ENCODE peak calls at places on chromosomes 5 and 9, in ten cellular contexts. One of them, this sample, is unnamed.

GRCh38 chr9:107929439-107929838 is 439.9 kb upstream of the KLF4 start:
- DNase-seq in T-helper 2 cell: no peak
- DNase-seq in GM03348: no peak
- DNase-seq in HTR-8/SVneo: no peak
- DNase-seq in Daoy: no peak
- DNase-seq in CD8-positive, alpha-beta memory T cell: no peak
- DNase-seq in GM13976: no peak
- DNase-seq in SJSA1: no peak
- DNase-seq in amygdala: no peak
- DNase-seq in activated effector memory CD4-positive, alpha-beta T cell treated with Interleukin-2 at 50 U/mL for 16 hours: no peak
- DNase-seq in this sample: peak

GRCh38 chr5:154849791-154850201 is 607 bp downstream of the FAXDC2 start:
- DNase-seq in GM13976: no peak
- DNase-seq in SJSA1: no peak
- DNase-seq in T-helper 2 cell: no peak
- DNase-seq in activated effector memory CD4-positive, alpha-beta T cell treated with Interleukin-2 at 50 U/mL for 16 hours: no peak
- DNase-seq in CD8-positive, alpha-beta memory T cell: no peak
- DNase-seq in amygdala: no peak
- DNase-seq in HTR-8/SVneo: no peak
- DNase-seq in Daoy: no peak
- DNase-seq in GM03348: peak
- DNase-seq in this sample: peak

GRCh38 chr5:34970552-34970951 is 41.2 kb downstream of the DNAJC21 start:
- DNase-seq in GM13976: no peak
- DNase-seq in Daoy: no peak
- DNase-seq in amygdala: no peak
- DNase-seq in activated effector memory CD4-positive, alpha-beta T cell treated with Interleukin-2 at 50 U/mL for 16 hours: no peak
- DNase-seq in SJSA1: no peak
- DNase-seq in HTR-8/SVneo: no peak
- DNase-seq in T-helper 2 cell: no peak
- DNase-seq in GM03348: no peak
- DNase-seq in CD8-positive, alpha-beta memory T cell: no peak
- DNase-seq in this sample: no peak

GRCh38 chr5:74281191-74281590 is 359.3 kb downstream of the ENC1 start:
- DNase-seq in SJSA1: no peak
- DNase-seq in Daoy: peak
- DNase-seq in GM03348: no peak
- DNase-seq in CD8-positive, alpha-beta memory T cell: no peak
- DNase-seq in amygdala: no peak
- DNase-seq in activated effector memory CD4-positive, alpha-beta T cell treated with Interleukin-2 at 50 U/mL for 16 hours: no peak
- DNase-seq in T-helper 2 cell: no peak
- DNase-seq in HTR-8/SVneo: no peak
- DNase-seq in GM13976: no peak
- DNase-seq in this sample: no peak

GRCh38 chr5:178490935-178491632 is 99.1 kb downstream of the COL23A1 start:
- DNase-seq in activated effector memory CD4-positive, alpha-beta T cell treated with Interleukin-2 at 50 U/mL for 16 hours: no peak
- DNase-seq in amygdala: no peak
- DNase-seq in HTR-8/SVneo: no peak
- DNase-seq in T-helper 2 cell: no peak
- DNase-seq in GM03348: no peak
- DNase-seq in CD8-positive, alpha-beta memory T cell: no peak
- DNase-seq in GM13976: no peak
- DNase-seq in Daoy: no peak
- DNase-seq in SJSA1: no peak
- DNase-seq in this sample: no peak

GRCh38 chr5:18329346-18329745 is 695.1 kb downstream of the TAF11L14 start:
- DNase-seq in T-helper 2 cell: no peak
- DNase-seq in GM13976: no peak
- DNase-seq in HTR-8/SVneo: no peak
- DNase-seq in SJSA1: no peak
- DNase-seq in GM03348: no peak
- DNase-seq in activated effector memory CD4-positive, alpha-beta T cell treated with Interleukin-2 at 50 U/mL for 16 hours: no peak
- DNase-seq in CD8-positive, alpha-beta memory T cell: no peak
- DNase-seq in Daoy: no peak
- DNase-seq in amygdala: no peak
- DNase-seq in this sample: peak

GRCh38 chr9:91837982-91838731 is 111.9 kb downstream of the ROR2 start:
- DNase-seq in activated effector memory CD4-positive, alpha-beta T cell treated with Interleukin-2 at 50 U/mL for 16 hours: no peak
- DNase-seq in HTR-8/SVneo: peak
- DNase-seq in CD8-positive, alpha-beta memory T cell: no peak
- DNase-seq in amygdala: no peak
- DNase-seq in GM03348: peak
- DNase-seq in SJSA1: no peak
- DNase-seq in GM13976: no peak
- DNase-seq in Daoy: peak
- DNase-seq in T-helper 2 cell: no peak
- DNase-seq in this sample: no peak

GRCh38 chr9:109588415-109588814 is 90.3 kb upstream of the PTPN3 start:
- DNase-seq in amygdala: no peak
- DNase-seq in CD8-positive, alpha-beta memory T cell: no peak
- DNase-seq in SJSA1: no peak
- DNase-seq in T-helper 2 cell: no peak
- DNase-seq in activated effector memory CD4-positive, alpha-beta T cell treated with Interleukin-2 at 50 U/mL for 16 hours: no peak
- DNase-seq in GM13976: no peak
- DNase-seq in GM03348: no peak
- DNase-seq in Daoy: no peak
- DNase-seq in HTR-8/SVneo: no peak
- DNase-seq in this sample: no peak

GRCh38 chr5:148416921-148417320 is 33.2 kb downstream of the FBXO38 start:
- DNase-seq in activated effector memory CD4-positive, alpha-beta T cell treated with Interleukin-2 at 50 U/mL for 16 hours: no peak
- DNase-seq in Daoy: peak
- DNase-seq in GM13976: no peak
- DNase-seq in SJSA1: peak
- DNase-seq in amygdala: no peak
- DNase-seq in CD8-positive, alpha-beta memory T cell: no peak
- DNase-seq in T-helper 2 cell: no peak
- DNase-seq in HTR-8/SVneo: no peak
- DNase-seq in GM03348: peak
- DNase-seq in this sample: peak

GRCh38 chr9:104339692-104340091 is 164.4 kb upstream of the OR13F1 start:
- DNase-seq in Daoy: peak
- DNase-seq in amygdala: no peak
- DNase-seq in HTR-8/SVneo: no peak
- DNase-seq in GM03348: no peak
- DNase-seq in activated effector memory CD4-positive, alpha-beta T cell treated with Interleukin-2 at 50 U/mL for 16 hours: no peak
- DNase-seq in SJSA1: no peak
- DNase-seq in T-helper 2 cell: no peak
- DNase-seq in GM13976: no peak
- DNase-seq in CD8-positive, alpha-beta memory T cell: no peak
- DNase-seq in this sample: no peak

GRCh38 chr5:149938791-149939358 is 5.7 kb downstream of the PDE6A start:
- DNase-seq in GM03348: peak
- DNase-seq in activated effector memory CD4-positive, alpha-beta T cell treated with Interleukin-2 at 50 U/mL for 16 hours: no peak
- DNase-seq in HTR-8/SVneo: peak
- DNase-seq in SJSA1: peak
- DNase-seq in Daoy: peak
- DNase-seq in T-helper 2 cell: no peak
- DNase-seq in GM13976: no peak
- DNase-seq in amygdala: no peak
- DNase-seq in CD8-positive, alpha-beta memory T cell: no peak
- DNase-seq in this sample: peak

This sample was measured in adipocyte.